ENCODE peak calls at places on chromosomes 13 and 19, in ten cellular contexts. V is activated CD8-positive, alpha-beta T cell treated with anti-CD3 and anti-CD28 coated beads, Interleukin-2, amount 10 ng/mL, durations not matched to agents 7 days and 5 days; G is activated T-cell treated with anti-CD3 and anti-CD28 coated beads, Interleukin-2, amount 50 U/mL, for 72 hours; M is B cell; I is heart left ventricle; X is activated CD4-positive, alpha-beta T cell treated with anti-CD3 and anti-CD28 coated beads for 36 hours; N is lower lobe of right lung; F is left colon; J is activated naive CD4-positive, alpha-beta T cell treated with anti-CD3 and anti-CD28 coated beads, Interleukin-2, amount 50 U/mL, for 72 hours; E is WTC11. S is an unnamed sample.

GRCh38 chr13:73661066-73661465 is 473.1 kb downstream of the KLF12 start:
- ATAC-seq in V (no peak), G (no peak), M (no peak), I (no peak), X (no peak), N (no peak), F (no peak), J (no peak), E (no peak), S (no peak)

GRCh38 chr13:68481130-68481529 is 1251.0 kb upstream of the PCDH9 start:
- ATAC-seq in V (no peak), G (no peak), M (no peak), I (no peak), X (no peak), N (no peak), F (no peak), J (no peak), E (no peak), S (no peak)

GRCh38 chr13:48579167-48579918 is 46.5 kb upstream of the RCBTB2 start:
- ATAC-seq in V (no peak), G (no peak), M (peak), I (peak), X (no peak), N (peak), F (peak), J (no peak), E (no peak), S (no peak)

GRCh38 chr19:45585158-45585577 is 566 bp upstream of the OPA3 start:
- ATAC-seq in V (no peak), G (no peak), M (no peak), I (no peak), X (no peak), N (no peak), F (no peak), J (no peak), E (no peak), S (no peak)

GRCh38 chr13:51771418-51772104 is 32.4 kb downstream of the DHRS12 start:
- ATAC-seq in V (no peak), G (no peak), M (no peak), I (peak), X (no peak), N (peak), F (no peak), J (no peak), E (peak), S (no peak)

GRCh38 chr19:42281175-42282035 is 12.4 kb downstream of the CIC start:
- ATAC-seq in V (no peak), G (no peak), M (no peak), I (peak), X (no peak), N (peak), F (no peak), J (no peak), E (peak), S (no peak)

GRCh38 chr13:29937836-29938235 is 87.4 kb upstream of the UBL3 start:
- ATAC-seq in V (no peak), G (no peak), M (no peak), I (no peak), X (no peak), N (peak), F (no peak), J (no peak), E (peak), S (no peak)

GRCh38 chr13:91468301-91468700 is 69.9 kb downstream of the GPC5 start:
- ATAC-seq in V (no peak), G (no peak), M (no peak), I (no peak), X (no peak), N (peak), F (no peak), J (no peak), E (no peak), S (no peak)

GRCh38 chr13:92826197-92826596 is 400.4 kb upstream of the GPC6 start:
- ATAC-seq in V (no peak), G (no peak), M (no peak), I (no peak), X (no peak), N (no peak), F (no peak), J (no peak), E (no peak), S (no peak)

GRCh38 chr19:46319620-46320019 is 22.8 kb downstream of the HIF3A start:
- ATAC-seq in V (no peak), G (no peak), M (no peak), I (no peak), X (no peak), N (no peak), F (no peak), J (no peak), E (no peak), S (no peak)

GRCh38 chr13:80584306-80584705 is 243.4 kb upstream of the SPRY2 start:
- ATAC-seq in V (no peak), G (no peak), M (no peak), I (no peak), X (no peak), N (no peak), F (no peak), J (no peak), E (peak), S (no peak)

GRCh38 chr13:26919311-26919710 is 158.7 kb upstream of the GPR12 start:
- ATAC-seq in V (no peak), G (no peak), M (no peak), I (no peak), X (no peak), N (no peak), F (no peak), J (no peak), E (no peak), S (no peak)

GRCh38 chr13:106484755-106485193 is 50.7 kb downstream of the EFNB2 start:
- ATAC-seq in V (no peak), G (no peak), M (no peak), I (peak), X (no peak), N (peak), F (no peak), J (no peak), E (peak), S (no peak)

GRCh38 chr13:51928231-51928630 is 66.5 kb downstream of the CCDC70 start:
- ATAC-seq in V (no peak), G (no peak), M (no peak), I (peak), X (no peak), N (no peak), F (no peak), J (no peak), E (no peak), S (no peak)

GRCh38 chr19:43526884-43527859 is at the start of gene ETHE1:
- ATAC-seq in V (peak), G (peak), M (peak), I (peak), X (peak), N (peak), F (peak), J (peak), E (peak), S (peak)

GRCh38 chr13:35164324-35164932 is 222.4 kb downstream of the NBEA start:
- ATAC-seq in V (peak), G (peak), M (peak), I (peak), X (peak), N (peak), F (peak), J (peak), E (peak), S (peak)

GRCh38 chr13:102351486-102351885 is 50.4 kb downstream of the FGF14 start:
- ATAC-seq in V (no peak), G (no peak), M (no peak), I (no peak), X (no peak), N (no peak), F (no peak), J (no peak), E (no peak), S (no peak)

GRCh38 chr13:50400930-50401553 is 385.8 kb downstream of the KCNRG start:
- ATAC-seq in V (no peak), G (no peak), M (no peak), I (peak), X (no peak), N (no peak), F (no peak), J (no peak), E (no peak), S (no peak)

GRCh38 chr19:50230379-50231351 is 27.2 kb downstream of the MYH14 start:
- ATAC-seq in V (no peak), G (no peak), M (no peak), I (peak), X (no peak), N (no peak), F (peak), J (no peak), E (peak), S (no peak)

GRCh38 chr13:98930014-98930625 is 47.7 kb downstream of the DOCK9 start:
- ATAC-seq in V (peak), G (peak), M (no peak), I (no peak), X (peak), N (no peak), F (no peak), J (peak), E (peak), S (no peak)

GRCh38 chr19:48122421-48122820 is 11.8 kb upstream of the PLA2G4C start:
- ATAC-seq in V (no peak), G (no peak), M (no peak), I (no peak), X (no peak), N (no peak), F (no peak), J (no peak), E (no peak), S (no peak)

GRCh38 chr19:36986601-36987000 is 70.5 kb downstream of the ZNF568 start:
- ATAC-seq in V (no peak), G (no peak), M (no peak), I (no peak), X (no peak), N (no peak), F (no peak), J (no peak), E (no peak), S (no peak)

GRCh38 chr13:106083620-106084350 is 451.7 kb downstream of the EFNB2 start:
- ATAC-seq in V (no peak), G (peak), M (no peak), I (peak), X (peak), N (peak), F (peak), J (no peak), E (peak), S (no peak)

GRCh38 chr13:68984688-68985319 is 1122.8 kb upstream of the ATXN8OS start:
- ATAC-seq in V (no peak), G (no peak), M (no peak), I (peak), X (no peak), N (no peak), F (no peak), J (no peak), E (peak), S (no peak)

GRCh38 chr19:45913874-45914830 is at the start of gene NANOS2:
- ATAC-seq in V (no peak), G (no peak), M (no peak), I (peak), X (no peak), N (peak), F (no peak), J (no peak), E (peak), S (no peak)

GRCh38 chr19:31491246-31491645 is 142.0 kb upstream of the TSHZ3 start:
- ATAC-seq in V (no peak), G (no peak), M (no peak), I (no peak), X (no peak), N (no peak), F (no peak), J (no peak), E (no peak), S (no peak)

GRCh38 chr13:73520566-73521290 is 461.9 kb downstream of the KLF5 start:
- ATAC-seq in V (peak), G (peak), M (no peak), I (no peak), X (peak), N (peak), F (peak), J (peak), E (no peak), S (peak)

GRCh38 chr13:68850160-68850559 is 1257.5 kb upstream of the ATXN8OS start:
- ATAC-seq in V (no peak), G (no peak), M (no peak), I (no peak), X (no peak), N (peak), F (no peak), J (no peak), E (no peak), S (no peak)

GRCh38 chr13:41034862-41035261 is 15.7 kb upstream of the ELF1 start:
- ATAC-seq in V (no peak), G (peak), M (no peak), I (no peak), X (peak), N (peak), F (no peak), J (peak), E (no peak), S (peak)

S was measured in activated T-helper 17 cell treated with anti-CD3 and anti-CD28 coated beads, Interleukin-2, amount 50 U/mL, for 72 hours.